ENCODE peak calls at places on chromosomes 5 and 9, in seven cellular contexts. One of them, this sample, is unnamed. For H3K4me1, the result is how much of the 10 kb centered on the place peaks cover.

GRCh38 chr9:113164536-113165300 is 13.9 kb downstream of the SLC31A2 start:
- DNase-seq in neuronal stem cell: no peak
- DNase-seq in tibial nerve: peak
- DNase-seq in SK-N-SH: peak
- DNase-seq in mesendoderm: peak
- DNase-seq in psoas muscle: peak
- DNase-seq in testis: peak
- DNase-seq in this sample: peak

GRCh38 chr5:154368041-154368800 is 77.6 kb upstream of the SAP30L start:
- DNase-seq in SK-N-SH: peak
- DNase-seq in mesendoderm: peak
- DNase-seq in tibial nerve: peak
- DNase-seq in neuronal stem cell: peak
- DNase-seq in testis: peak
- DNase-seq in psoas muscle: no peak
- DNase-seq in this sample: peak

GRCh38 chr5:91378683-91379601 is 4.2 kb downstream of the ARRDC3 start:
- DNase-seq in testis: no peak
- DNase-seq in psoas muscle: no peak
- DNase-seq in tibial nerve: no peak
- DNase-seq in SK-N-SH: no peak
- DNase-seq in mesendoderm: peak
- DNase-seq in neuronal stem cell: no peak
- DNase-seq in this sample: no peak

GRCh38 chr9:96038271-96038670 is 162.8 kb downstream of the ERCC6L2 start:
- DNase-seq in SK-N-SH: no peak
- DNase-seq in neuronal stem cell: no peak
- DNase-seq in mesendoderm: no peak
- DNase-seq in psoas muscle: no peak
- DNase-seq in tibial nerve: no peak
- DNase-seq in testis: no peak
- DNase-seq in this sample: no peak

GRCh38 chr5:151085517-151086031 is 4.7 kb upstream of the TNIP1 start:
- DNase-seq in psoas muscle: peak
- DNase-seq in testis: peak
- DNase-seq in tibial nerve: peak
- DNase-seq in neuronal stem cell: no peak
- DNase-seq in mesendoderm: no peak
- DNase-seq in SK-N-SH: no peak
- DNase-seq in this sample: peak

GRCh38 chr5:14685757-14686156 is 21.2 kb downstream of the OTULIN start:
- DNase-seq in SK-N-SH: peak
- DNase-seq in neuronal stem cell: peak
- DNase-seq in mesendoderm: peak
- DNase-seq in testis: peak
- DNase-seq in tibial nerve: peak
- DNase-seq in psoas muscle: no peak
- DNase-seq in this sample: peak

GRCh38 chr9:19050637-19051591 is 1.7 kb downstream of the RRAGA start:
- DNase-seq in tibial nerve: no peak
- DNase-seq in neuronal stem cell: no peak
- DNase-seq in SK-N-SH: no peak
- DNase-seq in mesendoderm: peak
- DNase-seq in psoas muscle: no peak
- DNase-seq in testis: no peak
- DNase-seq in this sample: no peak

GRCh38 chr5:98940586-98940985 is 11.8 kb upstream of the CHD1 start:
- DNase-seq in tibial nerve: no peak
- DNase-seq in testis: no peak
- DNase-seq in SK-N-SH: no peak
- DNase-seq in neuronal stem cell: no peak
- DNase-seq in mesendoderm: peak
- DNase-seq in psoas muscle: no peak
- DNase-seq in this sample: no peak

GRCh38 chr9:87910821-87911220 is 6.9 kb upstream of the SPATA31C1 start:
- DNase-seq in testis: no peak
- DNase-seq in psoas muscle: no peak
- DNase-seq in SK-N-SH: no peak
- DNase-seq in neuronal stem cell: no peak
- DNase-seq in mesendoderm: no peak
- DNase-seq in tibial nerve: no peak
- DNase-seq in this sample: no peak

GRCh38 chr5:39006650-39007049 is 67.5 kb downstream of the RICTOR start:
- DNase-seq in neuronal stem cell: no peak
- DNase-seq in mesendoderm: no peak
- DNase-seq in psoas muscle: no peak
- DNase-seq in tibial nerve: no peak
- DNase-seq in SK-N-SH: no peak
- DNase-seq in testis: no peak
- DNase-seq in this sample: no peak

GRCh38 chr9:87267701-87268100 is 230.0 kb upstream of the DAPK1 start:
- DNase-seq in testis: no peak
- DNase-seq in psoas muscle: peak
- DNase-seq in SK-N-SH: no peak
- DNase-seq in neuronal stem cell: no peak
- DNase-seq in tibial nerve: peak
- DNase-seq in mesendoderm: no peak
- DNase-seq in this sample: no peak

GRCh38 chr9:4555251-4555650 is 65.0 kb downstream of the SLC1A1 start:
- DNase-seq in SK-N-SH: no peak
- DNase-seq in testis: no peak
- DNase-seq in mesendoderm: no peak
- DNase-seq in tibial nerve: no peak
- DNase-seq in psoas muscle: no peak
- DNase-seq in neuronal stem cell: no peak
- DNase-seq in this sample: peak

GRCh38 chr5:61254969-61255555 is 77.0 kb upstream of the ZSWIM6 start:
- DNase-seq in SK-N-SH: peak
- DNase-seq in neuronal stem cell: no peak
- DNase-seq in tibial nerve: no peak
- DNase-seq in testis: no peak
- DNase-seq in psoas muscle: no peak
- DNase-seq in mesendoderm: no peak
- DNase-seq in this sample: no peak

GRCh38 chr5:147578228-147579024 is 68.6 kb upstream of the DPYSL3 start:
- DNase-seq in testis: no peak
- DNase-seq in tibial nerve: no peak
- DNase-seq in mesendoderm: peak
- DNase-seq in SK-N-SH: peak
- DNase-seq in neuronal stem cell: no peak
- DNase-seq in psoas muscle: no peak
- DNase-seq in this sample: no peak

GRCh38 chr5:3349704-3350565 is 245.7 kb upstream of the IRX1 start:
- DNase-seq in tibial nerve: no peak
- DNase-seq in testis: no peak
- DNase-seq in SK-N-SH: no peak
- DNase-seq in psoas muscle: no peak
- DNase-seq in mesendoderm: no peak
- DNase-seq in neuronal stem cell: no peak
- DNase-seq in this sample: no peak

GRCh38 chr9:78668148-78668825 is 371.4 kb downstream of the PSAT1 start:
- DNase-seq in mesendoderm: peak
- DNase-seq in psoas muscle: no peak
- DNase-seq in testis: no peak
- DNase-seq in neuronal stem cell: no peak
- DNase-seq in SK-N-SH: no peak
- DNase-seq in tibial nerve: no peak
- DNase-seq in this sample: no peak

GRCh38 chr9:5671711-5672353 is 42.9 kb downstream of the RIC1 start:
- DNase-seq in neuronal stem cell: no peak
- DNase-seq in mesendoderm: peak
- DNase-seq in testis: no peak
- DNase-seq in SK-N-SH: no peak
- DNase-seq in tibial nerve: no peak
- DNase-seq in psoas muscle: no peak
- DNase-seq in this sample: no peak

GRCh38 chr5:149831492-149831891 is 101.4 kb downstream of the PPARGC1B start:
- DNase-seq in psoas muscle: no peak
- DNase-seq in SK-N-SH: no peak
- DNase-seq in neuronal stem cell: no peak
- DNase-seq in testis: no peak
- DNase-seq in mesendoderm: no peak
- DNase-seq in tibial nerve: no peak
- DNase-seq in this sample: no peak

GRCh38 chr9:123861086-123861707 is 68.7 kb downstream of the DENND1A start:
- DNase-seq in mesendoderm: no peak
- DNase-seq in testis: no peak
- DNase-seq in psoas muscle: no peak
- DNase-seq in tibial nerve: no peak
- DNase-seq in SK-N-SH: no peak
- DNase-seq in neuronal stem cell: peak
- DNase-seq in this sample: no peak

DNA sequence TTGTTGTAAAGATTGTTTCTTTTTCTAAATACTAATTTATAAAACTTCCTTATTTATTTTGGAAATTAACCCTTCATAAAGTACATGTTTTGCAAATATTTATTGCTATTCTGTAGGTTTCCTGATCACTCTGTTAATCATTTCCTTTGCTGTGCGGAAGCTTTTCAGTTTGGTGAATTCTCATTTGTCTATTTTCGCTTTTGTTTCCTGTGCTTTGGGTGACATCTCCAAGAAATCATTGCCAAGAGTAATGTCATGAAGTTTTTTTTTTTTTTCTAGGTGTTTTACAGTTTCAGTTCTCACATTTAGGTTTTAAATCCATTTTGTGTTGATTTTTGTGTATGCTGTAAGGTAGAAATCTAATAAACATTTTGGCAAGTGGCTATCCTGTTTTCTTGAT is 1899.8 kb upstream of the ACO1 start:
- DNase-seq in testis: no peak
- DNase-seq in SK-N-SH: no peak
- DNase-seq in tibial nerve: no peak
- DNase-seq in neuronal stem cell: no peak
- DNase-seq in psoas muscle: no peak
- DNase-seq in mesendoderm: no peak
- DNase-seq in this sample: no peak
- H3K4me1 ChIP-seq in testis: under half
- H3K4me1 ChIP-seq in SK-N-SH: under half
- H3K4me1 ChIP-seq in tibial nerve: under half
- H3K4me1 ChIP-seq in neuronal stem cell: under half
- H3K4me1 ChIP-seq in psoas muscle: under half
- H3K4me1 ChIP-seq in mesendoderm: under half
- H3K4me1 ChIP-seq in this sample: under half

GRCh38 chr5:15852949-15853348 is 326.6 kb downstream of the MARCHF11 start:
- DNase-seq in SK-N-SH: no peak
- DNase-seq in neuronal stem cell: no peak
- DNase-seq in psoas muscle: no peak
- DNase-seq in testis: no peak
- DNase-seq in mesendoderm: no peak
- DNase-seq in tibial nerve: no peak
- DNase-seq in this sample: no peak

GRCh38 chr5:15852217-15852616 is 327.4 kb downstream of the MARCHF11 start:
- DNase-seq in neuronal stem cell: no peak
- DNase-seq in mesendoderm: no peak
- DNase-seq in tibial nerve: no peak
- DNase-seq in testis: no peak
- DNase-seq in SK-N-SH: no peak
- DNase-seq in psoas muscle: no peak
- DNase-seq in this sample: no peak

GRCh38 chr5:15850939-15851341 is 328.7 kb downstream of the MARCHF11 start:
- DNase-seq in testis: no peak
- DNase-seq in SK-N-SH: no peak
- DNase-seq in psoas muscle: no peak
- DNase-seq in neuronal stem cell: no peak
- DNase-seq in mesendoderm: no peak
- DNase-seq in tibial nerve: no peak
- DNase-seq in this sample: peak

GRCh38 chr5:15844871-15845270 is 334.7 kb downstream of the MARCHF11 start:
- DNase-seq in mesendoderm: no peak
- DNase-seq in SK-N-SH: no peak
- DNase-seq in testis: no peak
- DNase-seq in psoas muscle: no peak
- DNase-seq in tibial nerve: no peak
- DNase-seq in neuronal stem cell: no peak
- DNase-seq in this sample: no peak

GRCh38 chr5:15850536-15850935 is 329.1 kb downstream of the MARCHF11 start:
- DNase-seq in tibial nerve: no peak
- DNase-seq in neuronal stem cell: no peak
- DNase-seq in psoas muscle: no peak
- DNase-seq in mesendoderm: no peak
- DNase-seq in testis: no peak
- DNase-seq in SK-N-SH: no peak
- DNase-seq in this sample: no peak
- H3K4me1 ChIP-seq in tibial nerve: under half
- H3K4me1 ChIP-seq in neuronal stem cell: under half
- H3K4me1 ChIP-seq in psoas muscle: under half
- H3K4me1 ChIP-seq in mesendoderm: under half
- H3K4me1 ChIP-seq in testis: under half
- H3K4me1 ChIP-seq in SK-N-SH: under half
- H3K4me1 ChIP-seq in this sample: under half

DNA sequence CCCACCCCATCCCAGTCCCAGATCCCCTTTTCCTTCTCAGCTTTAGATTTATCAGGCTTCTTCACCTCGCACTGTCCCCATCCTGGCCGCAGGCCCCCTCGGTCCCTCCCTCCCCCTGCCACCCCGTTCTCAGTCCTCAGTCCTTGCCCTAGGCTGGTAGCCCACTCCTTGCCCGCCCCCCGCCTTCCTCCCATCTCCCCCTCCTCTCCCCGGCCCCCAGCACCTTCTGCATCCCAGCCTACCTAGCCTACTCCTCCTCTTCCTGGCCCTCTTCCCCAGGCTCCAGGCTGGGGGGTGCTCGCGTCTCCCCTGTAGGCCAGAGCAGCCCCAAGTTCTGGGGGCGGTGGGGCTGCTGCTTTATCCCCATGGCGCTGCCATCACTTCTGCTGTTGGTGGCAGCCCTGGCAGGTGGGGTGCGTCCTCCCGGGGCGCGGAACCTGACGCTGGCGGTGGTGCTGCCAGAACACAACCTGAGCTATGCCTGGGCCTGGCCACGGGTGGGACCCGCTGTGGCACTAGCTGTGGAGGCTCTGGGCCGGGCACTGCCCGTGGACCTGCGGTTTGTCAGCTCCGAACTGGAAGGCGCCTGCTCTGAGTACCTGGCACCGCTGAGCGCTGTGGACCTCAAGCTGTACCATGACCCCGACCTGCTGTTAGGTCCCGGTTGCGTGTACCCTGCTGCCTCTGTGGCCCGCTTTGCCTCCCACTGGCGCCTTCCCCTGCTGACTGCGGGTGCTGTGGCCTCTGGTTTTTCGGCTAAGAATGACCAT is 838 bp downstream of the NPR2 start:
- DNase-seq in tibial nerve: no peak
- DNase-seq in mesendoderm: no peak
- DNase-seq in neuronal stem cell: no peak
- DNase-seq in SK-N-SH: no peak
- DNase-seq in testis: no peak
- DNase-seq in psoas muscle: peak
- DNase-seq in this sample: no peak
- H3K4me1 ChIP-seq in tibial nerve: under half
- H3K4me1 ChIP-seq in mesendoderm: under half
- H3K4me1 ChIP-seq in neuronal stem cell: under half
- H3K4me1 ChIP-seq in SK-N-SH: under half
- H3K4me1 ChIP-seq in testis: under half
- H3K4me1 ChIP-seq in psoas muscle: under half
- H3K4me1 ChIP-seq in this sample: under half

DNA sequence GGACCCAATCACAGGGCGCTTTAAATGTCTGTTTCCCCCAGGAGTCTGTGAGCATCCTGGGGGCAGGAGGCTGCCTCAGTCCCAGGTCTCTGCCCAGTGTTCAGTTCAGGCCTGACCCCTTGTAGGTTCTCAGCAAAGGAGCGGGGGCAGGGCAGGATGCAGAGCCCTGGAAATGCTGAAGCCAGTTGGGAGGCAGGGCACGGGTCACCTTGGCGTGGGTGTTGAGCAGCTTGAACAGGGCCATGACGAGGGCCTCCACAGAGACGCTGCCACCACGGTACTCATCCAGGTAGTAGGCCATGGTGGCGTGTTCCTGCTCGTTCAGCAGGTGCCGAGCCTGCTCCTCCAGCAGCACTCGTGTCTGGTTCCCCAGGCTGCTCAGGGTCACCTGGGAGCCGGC is 36.3 kb upstream of the AKNA start:
- DNase-seq in tibial nerve: no peak
- DNase-seq in neuronal stem cell: no peak
- DNase-seq in psoas muscle: no peak
- DNase-seq in mesendoderm: no peak
- DNase-seq in testis: no peak
- DNase-seq in SK-N-SH: no peak
- DNase-seq in this sample: no peak
- H3K4me1 ChIP-seq in tibial nerve: under half
- H3K4me1 ChIP-seq in neuronal stem cell: under half
- H3K4me1 ChIP-seq in psoas muscle: under half
- H3K4me1 ChIP-seq in mesendoderm: under half
- H3K4me1 ChIP-seq in testis: under half
- H3K4me1 ChIP-seq in SK-N-SH: under half
- H3K4me1 ChIP-seq in this sample: under half